ENCODE peak calls at places on chromosomes 7 and 10, in seven cellular contexts. A, O, H, J, R, M and G are unnamed samples.

GRCh38 chr7:128194533-128195282 is 46.4 kb upstream of the LEP start:
- DNase-seq in R (no peak), A (no peak), O (no peak), M (no peak), H (no peak), J (no peak), G (no peak)

GRCh38 chr7:90298145-90299038 is 22.7 kb downstream of the FAM237B start:
- DNase-seq in M (no peak), O (peak), J (no peak), R (peak), H (peak), A (no peak), G (peak)

GRCh38 chr7:102433319-102434038 is at the start of gene ORAI2:
- DNase-seq in O (peak), R (no peak), A (peak), J (peak), M (peak), H (no peak), G (peak)

GRCh38 chr7:133797818-133798485 is 329.2 kb upstream of the LRGUK start:
- DNase-seq in O (peak), R (no peak), M (no peak), A (no peak), H (no peak), J (no peak), G (no peak)

GRCh38 chr7:17771901-17772408 is 168.3 kb downstream of the SNX13 start:
- DNase-seq in A (no peak), R (no peak), H (no peak), M (no peak), O (no peak), J (no peak), G (no peak)

GRCh38 chr10:34430685-34431084 is 384.4 kb downstream of the PARD3 start:
- DNase-seq in R (no peak), A (no peak), J (no peak), H (no peak), O (no peak), M (no peak), G (no peak)

GRCh38 chr7:47949703-47950102 is 1.4 kb upstream of the PKD1L1 start:
- DNase-seq in A (no peak), M (no peak), J (no peak), H (no peak), O (no peak), R (no peak), G (no peak)

GRCh38 chr7:79118143-79118542 is 335.3 kb downstream of the MAGI2 start:
- DNase-seq in O (peak), M (no peak), A (no peak), J (no peak), H (no peak), R (no peak), G (no peak)

GRCh38 chr10:101771380-101771779 is 4.5 kb downstream of the FGF8 start:
- DNase-seq in O (no peak), J (no peak), R (no peak), H (no peak), A (no peak), M (no peak), G (no peak)

GRCh38 chr7:134513169-134513752 is 14.1 kb upstream of the AKR1B10 start:
- DNase-seq in H (peak), A (peak), M (no peak), O (peak), J (peak), R (peak), G (peak)

GRCh38 chr7:98575878-98576277 is 41.2 kb upstream of the NPTX2 start:
- DNase-seq in R (no peak), A (no peak), M (no peak), J (no peak), H (no peak), O (no peak), G (no peak)

GRCh38 chr7:89975577-89975976 is 178.7 kb upstream of the STEAP1 start:
- DNase-seq in M (no peak), R (no peak), H (no peak), J (no peak), O (no peak), A (no peak), G (no peak)

GRCh38 chr10:84540617-84541288 is 212.4 kb downstream of the CCSER2 start:
- DNase-seq in A (peak), M (peak), O (peak), J (peak), H (peak), R (no peak), G (peak)

GRCh38 chr7:99772565-99772964 is 11.4 kb downstream of the CYP3A4 start:
- DNase-seq in A (no peak), O (no peak), J (no peak), R (peak), M (no peak), H (no peak), G (no peak)

GRCh38 chr7:2894118-2894940 is 50.2 kb upstream of the GNA12 start:
- DNase-seq in O (no peak), R (no peak), A (no peak), M (no peak), J (no peak), H (no peak), G (peak)

GRCh38 chr7:36870625-36871354 is 146.5 kb upstream of the AOAH start:
- DNase-seq in M (no peak), J (no peak), H (no peak), O (no peak), R (no peak), A (no peak), G (no peak)

GRCh38 chr10:106643521-106643920 is 521.0 kb downstream of the SORCS1 start:
- DNase-seq in A (no peak), R (no peak), J (no peak), M (no peak), H (no peak), O (no peak), G (no peak)

GRCh38 chr10:72238392-72239175 is 22.5 kb upstream of the ASCC1 start:
- DNase-seq in J (no peak), R (no peak), M (no peak), A (no peak), O (no peak), H (no peak), G (no peak)

GRCh38 chr7:158549176-158549833 is 38.3 kb downstream of the PTPRN2 start:
- DNase-seq in A (no peak), M (no peak), O (no peak), R (no peak), H (no peak), J (peak), G (no peak)